ENCODE peak calls at places on chromosomes 2 and 18, in nine cellular contexts. One of them, this sample, is unnamed.
A peak's percentile ranks its signal among the peaks of the same experiment; 100 is the strongest.

GRCh38 chr2:196260546-196260945 is 89.2 kb upstream of the STK17B start:
- DNase-seq in AG04449: no peak
- DNase-seq in mesothelial cell of epicardium: no peak
- DNase-seq in HFFc6: no peak
- DNase-seq in effector memory CD4-positive, alpha-beta T cell: no peak
- DNase-seq in activated naive CD8-positive, alpha-beta T cell treated with anti-CD3 and anti-CD28 coated beads for 36 hours: no peak
- DNase-seq in substantia nigra: no peak
- DNase-seq in CD4-positive, alpha-beta memory T cell: no peak
- DNase-seq in stimulated activated CD8-positive, alpha-beta memory T cell treated with anti-CD3 and anti-CD28 coated beads, Interleukin-15, amount 100 ng/mL, for 1 hour: no peak
- DNase-seq in this sample: no peak

GRCh38 chr2:172253190-172254052 is 150.7 kb upstream of the DLX2 start:
- DNase-seq in AG04449: peak; percentile 100
- DNase-seq in mesothelial cell of epicardium: no peak
- DNase-seq in HFFc6: peak; percentile 100
- DNase-seq in effector memory CD4-positive, alpha-beta T cell: no peak
- DNase-seq in activated naive CD8-positive, alpha-beta T cell treated with anti-CD3 and anti-CD28 coated beads for 36 hours: peak; percentile 53
- DNase-seq in substantia nigra: no peak
- DNase-seq in CD4-positive, alpha-beta memory T cell: no peak
- DNase-seq in stimulated activated CD8-positive, alpha-beta memory T cell treated with anti-CD3 and anti-CD28 coated beads, Interleukin-15, amount 100 ng/mL, for 1 hour: no peak
- DNase-seq in this sample: peak; percentile 95

GRCh38 chr2:201872576-201872975 is 66.2 kb downstream of the CDK15 start:
- DNase-seq in AG04449: no peak
- DNase-seq in mesothelial cell of epicardium: no peak
- DNase-seq in HFFc6: no peak
- DNase-seq in effector memory CD4-positive, alpha-beta T cell: no peak
- DNase-seq in activated naive CD8-positive, alpha-beta T cell treated with anti-CD3 and anti-CD28 coated beads for 36 hours: no peak
- DNase-seq in substantia nigra: no peak
- DNase-seq in CD4-positive, alpha-beta memory T cell: no peak
- DNase-seq in stimulated activated CD8-positive, alpha-beta memory T cell treated with anti-CD3 and anti-CD28 coated beads, Interleukin-15, amount 100 ng/mL, for 1 hour: no peak
- DNase-seq in this sample: no peak

GRCh38 chr2:129396980-129397599 is 582.4 kb upstream of the RAB6C start:
- DNase-seq in AG04449: no peak
- DNase-seq in mesothelial cell of epicardium: no peak
- DNase-seq in HFFc6: no peak
- DNase-seq in effector memory CD4-positive, alpha-beta T cell: no peak
- DNase-seq in activated naive CD8-positive, alpha-beta T cell treated with anti-CD3 and anti-CD28 coated beads for 36 hours: no peak
- DNase-seq in substantia nigra: no peak
- DNase-seq in CD4-positive, alpha-beta memory T cell: no peak
- DNase-seq in stimulated activated CD8-positive, alpha-beta memory T cell treated with anti-CD3 and anti-CD28 coated beads, Interleukin-15, amount 100 ng/mL, for 1 hour: no peak
- DNase-seq in this sample: no peak

GRCh38 chr18:9333441-9334350 is 877 bp upstream of the TWSG1 start:
- DNase-seq in AG04449: no peak
- DNase-seq in mesothelial cell of epicardium: no peak
- DNase-seq in HFFc6: no peak
- DNase-seq in effector memory CD4-positive, alpha-beta T cell: no peak
- DNase-seq in activated naive CD8-positive, alpha-beta T cell treated with anti-CD3 and anti-CD28 coated beads for 36 hours: peak; percentile 43
- DNase-seq in substantia nigra: no peak
- DNase-seq in CD4-positive, alpha-beta memory T cell: peak; percentile 71
- DNase-seq in stimulated activated CD8-positive, alpha-beta memory T cell treated with anti-CD3 and anti-CD28 coated beads, Interleukin-15, amount 100 ng/mL, for 1 hour: no peak
- DNase-seq in this sample: no peak

GRCh38 chr2:125427721-125428315 is 1228.1 kb upstream of the GYPC start:
- DNase-seq in AG04449: no peak
- DNase-seq in mesothelial cell of epicardium: no peak
- DNase-seq in HFFc6: no peak
- DNase-seq in effector memory CD4-positive, alpha-beta T cell: no peak
- DNase-seq in activated naive CD8-positive, alpha-beta T cell treated with anti-CD3 and anti-CD28 coated beads for 36 hours: no peak
- DNase-seq in substantia nigra: no peak
- DNase-seq in CD4-positive, alpha-beta memory T cell: no peak
- DNase-seq in stimulated activated CD8-positive, alpha-beta memory T cell treated with anti-CD3 and anti-CD28 coated beads, Interleukin-15, amount 100 ng/mL, for 1 hour: no peak
- DNase-seq in this sample: no peak

GRCh38 chr18:54675076-54675475 is 84.0 kb downstream of the DYNAP start:
- DNase-seq in AG04449: no peak
- DNase-seq in mesothelial cell of epicardium: no peak
- DNase-seq in HFFc6: no peak
- DNase-seq in effector memory CD4-positive, alpha-beta T cell: no peak
- DNase-seq in activated naive CD8-positive, alpha-beta T cell treated with anti-CD3 and anti-CD28 coated beads for 36 hours: no peak
- DNase-seq in substantia nigra: no peak
- DNase-seq in CD4-positive, alpha-beta memory T cell: no peak
- DNase-seq in stimulated activated CD8-positive, alpha-beta memory T cell treated with anti-CD3 and anti-CD28 coated beads, Interleukin-15, amount 100 ng/mL, for 1 hour: no peak
- DNase-seq in this sample: no peak

GRCh38 chr2:173524257-173524951 is 169.7 kb downstream of the CDCA7 start:
- DNase-seq in AG04449: no peak
- DNase-seq in mesothelial cell of epicardium: no peak
- DNase-seq in HFFc6: no peak
- DNase-seq in effector memory CD4-positive, alpha-beta T cell: no peak
- DNase-seq in activated naive CD8-positive, alpha-beta T cell treated with anti-CD3 and anti-CD28 coated beads for 36 hours: no peak
- DNase-seq in substantia nigra: no peak
- DNase-seq in CD4-positive, alpha-beta memory T cell: no peak
- DNase-seq in stimulated activated CD8-positive, alpha-beta memory T cell treated with anti-CD3 and anti-CD28 coated beads, Interleukin-15, amount 100 ng/mL, for 1 hour: no peak
- DNase-seq in this sample: no peak

GRCh38 chr2:206456078-206456769 is 12.9 kb downstream of the ADAM23 start:
- DNase-seq in AG04449: no peak
- DNase-seq in mesothelial cell of epicardium: no peak
- DNase-seq in HFFc6: no peak
- DNase-seq in effector memory CD4-positive, alpha-beta T cell: no peak
- DNase-seq in activated naive CD8-positive, alpha-beta T cell treated with anti-CD3 and anti-CD28 coated beads for 36 hours: no peak
- DNase-seq in substantia nigra: no peak
- DNase-seq in CD4-positive, alpha-beta memory T cell: no peak
- DNase-seq in stimulated activated CD8-positive, alpha-beta memory T cell treated with anti-CD3 and anti-CD28 coated beads, Interleukin-15, amount 100 ng/mL, for 1 hour: no peak
- DNase-seq in this sample: no peak

GRCh38 chr18:80159713-80160636 is 50.9 kb downstream of the ADNP2 start:
- DNase-seq in AG04449: no peak
- DNase-seq in mesothelial cell of epicardium: no peak
- DNase-seq in HFFc6: no peak
- DNase-seq in effector memory CD4-positive, alpha-beta T cell: no peak
- DNase-seq in activated naive CD8-positive, alpha-beta T cell treated with anti-CD3 and anti-CD28 coated beads for 36 hours: peak; percentile 62
- DNase-seq in substantia nigra: no peak
- DNase-seq in CD4-positive, alpha-beta memory T cell: no peak
- DNase-seq in stimulated activated CD8-positive, alpha-beta memory T cell treated with anti-CD3 and anti-CD28 coated beads, Interleukin-15, amount 100 ng/mL, for 1 hour: no peak
- DNase-seq in this sample: no peak

GRCh38 chr2:3914243-3914642 is 210.9 kb downstream of the DCDC2C start:
- DNase-seq in AG04449: no peak
- DNase-seq in mesothelial cell of epicardium: no peak
- DNase-seq in HFFc6: no peak
- DNase-seq in effector memory CD4-positive, alpha-beta T cell: no peak
- DNase-seq in activated naive CD8-positive, alpha-beta T cell treated with anti-CD3 and anti-CD28 coated beads for 36 hours: no peak
- DNase-seq in substantia nigra: no peak
- DNase-seq in CD4-positive, alpha-beta memory T cell: no peak
- DNase-seq in stimulated activated CD8-positive, alpha-beta memory T cell treated with anti-CD3 and anti-CD28 coated beads, Interleukin-15, amount 100 ng/mL, for 1 hour: no peak
- DNase-seq in this sample: no peak

GRCh38 chr2:161416294-161416632 is at the start of gene TBR1:
- DNase-seq in AG04449: no peak
- DNase-seq in mesothelial cell of epicardium: no peak
- DNase-seq in HFFc6: no peak
- DNase-seq in effector memory CD4-positive, alpha-beta T cell: no peak
- DNase-seq in activated naive CD8-positive, alpha-beta T cell treated with anti-CD3 and anti-CD28 coated beads for 36 hours: no peak
- DNase-seq in substantia nigra: no peak
- DNase-seq in CD4-positive, alpha-beta memory T cell: no peak
- DNase-seq in stimulated activated CD8-positive, alpha-beta memory T cell treated with anti-CD3 and anti-CD28 coated beads, Interleukin-15, amount 100 ng/mL, for 1 hour: no peak
- DNase-seq in this sample: no peak

GRCh38 chr18:1147616-1148184 is 243.0 kb downstream of the ADCYAP1 start:
- DNase-seq in AG04449: no peak
- DNase-seq in mesothelial cell of epicardium: no peak
- DNase-seq in HFFc6: no peak
- DNase-seq in effector memory CD4-positive, alpha-beta T cell: no peak
- DNase-seq in activated naive CD8-positive, alpha-beta T cell treated with anti-CD3 and anti-CD28 coated beads for 36 hours: no peak
- DNase-seq in substantia nigra: no peak
- DNase-seq in CD4-positive, alpha-beta memory T cell: no peak
- DNase-seq in stimulated activated CD8-positive, alpha-beta memory T cell treated with anti-CD3 and anti-CD28 coated beads, Interleukin-15, amount 100 ng/mL, for 1 hour: no peak
- DNase-seq in this sample: no peak

GRCh38 chr18:48100712-48101165 is 170.3 kb upstream of the SMAD2 start:
- DNase-seq in AG04449: no peak
- DNase-seq in mesothelial cell of epicardium: peak; percentile 68
- DNase-seq in HFFc6: no peak
- DNase-seq in effector memory CD4-positive, alpha-beta T cell: no peak
- DNase-seq in activated naive CD8-positive, alpha-beta T cell treated with anti-CD3 and anti-CD28 coated beads for 36 hours: no peak
- DNase-seq in substantia nigra: no peak
- DNase-seq in CD4-positive, alpha-beta memory T cell: no peak
- DNase-seq in stimulated activated CD8-positive, alpha-beta memory T cell treated with anti-CD3 and anti-CD28 coated beads, Interleukin-15, amount 100 ng/mL, for 1 hour: no peak
- DNase-seq in this sample: no peak

GRCh38 chr2:67309281-67309680 is 87.9 kb upstream of the ETAA1 start:
- DNase-seq in AG04449: no peak
- DNase-seq in mesothelial cell of epicardium: no peak
- DNase-seq in HFFc6: peak; percentile 32
- DNase-seq in effector memory CD4-positive, alpha-beta T cell: no peak
- DNase-seq in activated naive CD8-positive, alpha-beta T cell treated with anti-CD3 and anti-CD28 coated beads for 36 hours: no peak
- DNase-seq in substantia nigra: no peak
- DNase-seq in CD4-positive, alpha-beta memory T cell: no peak
- DNase-seq in stimulated activated CD8-positive, alpha-beta memory T cell treated with anti-CD3 and anti-CD28 coated beads, Interleukin-15, amount 100 ng/mL, for 1 hour: no peak
- DNase-seq in this sample: no peak

GRCh38 chr2:171432969-171433762 is 624 bp downstream of the METTL8 start:
- DNase-seq in AG04449: no peak
- DNase-seq in mesothelial cell of epicardium: no peak
- DNase-seq in HFFc6: no peak
- DNase-seq in effector memory CD4-positive, alpha-beta T cell: no peak
- DNase-seq in activated naive CD8-positive, alpha-beta T cell treated with anti-CD3 and anti-CD28 coated beads for 36 hours: peak; percentile 56
- DNase-seq in substantia nigra: no peak
- DNase-seq in CD4-positive, alpha-beta memory T cell: peak; percentile 56
- DNase-seq in stimulated activated CD8-positive, alpha-beta memory T cell treated with anti-CD3 and anti-CD28 coated beads, Interleukin-15, amount 100 ng/mL, for 1 hour: no peak
- DNase-seq in this sample: no peak

GRCh38 chr2:2871480-2872308 is 505.9 kb downstream of the EIPR1 start:
- DNase-seq in AG04449: no peak
- DNase-seq in mesothelial cell of epicardium: no peak
- DNase-seq in HFFc6: no peak
- DNase-seq in effector memory CD4-positive, alpha-beta T cell: no peak
- DNase-seq in activated naive CD8-positive, alpha-beta T cell treated with anti-CD3 and anti-CD28 coated beads for 36 hours: no peak
- DNase-seq in substantia nigra: no peak
- DNase-seq in CD4-positive, alpha-beta memory T cell: no peak
- DNase-seq in stimulated activated CD8-positive, alpha-beta memory T cell treated with anti-CD3 and anti-CD28 coated beads, Interleukin-15, amount 100 ng/mL, for 1 hour: no peak
- DNase-seq in this sample: no peak

GRCh38 chr2:181839811-181840210 is 51.7 kb upstream of the ITPRID2 start:
- DNase-seq in AG04449: no peak
- DNase-seq in mesothelial cell of epicardium: no peak
- DNase-seq in HFFc6: no peak
- DNase-seq in effector memory CD4-positive, alpha-beta T cell: no peak
- DNase-seq in activated naive CD8-positive, alpha-beta T cell treated with anti-CD3 and anti-CD28 coated beads for 36 hours: no peak
- DNase-seq in substantia nigra: no peak
- DNase-seq in CD4-positive, alpha-beta memory T cell: no peak
- DNase-seq in stimulated activated CD8-positive, alpha-beta memory T cell treated with anti-CD3 and anti-CD28 coated beads, Interleukin-15, amount 100 ng/mL, for 1 hour: no peak
- DNase-seq in this sample: no peak

GRCh38 chr18:79812052-79812451 is 14.3 kb downstream of the KCNG2 start:
- DNase-seq in AG04449: no peak
- DNase-seq in mesothelial cell of epicardium: no peak
- DNase-seq in HFFc6: no peak
- DNase-seq in effector memory CD4-positive, alpha-beta T cell: no peak
- DNase-seq in activated naive CD8-positive, alpha-beta T cell treated with anti-CD3 and anti-CD28 coated beads for 36 hours: no peak
- DNase-seq in substantia nigra: no peak
- DNase-seq in CD4-positive, alpha-beta memory T cell: no peak
- DNase-seq in stimulated activated CD8-positive, alpha-beta memory T cell treated with anti-CD3 and anti-CD28 coated beads, Interleukin-15, amount 100 ng/mL, for 1 hour: no peak
- DNase-seq in this sample: no peak

GRCh38 chr2:12716250-12717190 is at the start of gene TRIB2:
- DNase-seq in AG04449: no peak
- DNase-seq in mesothelial cell of epicardium: peak; percentile 76
- DNase-seq in HFFc6: peak; percentile 81
- DNase-seq in effector memory CD4-positive, alpha-beta T cell: peak; percentile 87
- DNase-seq in activated naive CD8-positive, alpha-beta T cell treated with anti-CD3 and anti-CD28 coated beads for 36 hours: peak; percentile 90
- DNase-seq in substantia nigra: peak; percentile 75
- DNase-seq in CD4-positive, alpha-beta memory T cell: peak; percentile 92
- DNase-seq in stimulated activated CD8-positive, alpha-beta memory T cell treated with anti-CD3 and anti-CD28 coated beads, Interleukin-15, amount 100 ng/mL, for 1 hour: peak; percentile 86
- DNase-seq in this sample: no peak

GRCh38 chr2:70696142-70696541 is 71.9 kb downstream of the ADD2 start:
- DNase-seq in AG04449: no peak
- DNase-seq in mesothelial cell of epicardium: peak; percentile 17
- DNase-seq in HFFc6: no peak
- DNase-seq in effector memory CD4-positive, alpha-beta T cell: no peak
- DNase-seq in activated naive CD8-positive, alpha-beta T cell treated with anti-CD3 and anti-CD28 coated beads for 36 hours: no peak
- DNase-seq in substantia nigra: no peak
- DNase-seq in CD4-positive, alpha-beta memory T cell: no peak
- DNase-seq in stimulated activated CD8-positive, alpha-beta memory T cell treated with anti-CD3 and anti-CD28 coated beads, Interleukin-15, amount 100 ng/mL, for 1 hour: no peak
- DNase-seq in this sample: no peak

GRCh38 chr2:131031431-131031841 is 61.8 kb downstream of the FAM168B start:
- DNase-seq in AG04449: no peak
- DNase-seq in mesothelial cell of epicardium: no peak
- DNase-seq in HFFc6: no peak
- DNase-seq in effector memory CD4-positive, alpha-beta T cell: no peak
- DNase-seq in activated naive CD8-positive, alpha-beta T cell treated with anti-CD3 and anti-CD28 coated beads for 36 hours: no peak
- DNase-seq in substantia nigra: no peak
- DNase-seq in CD4-positive, alpha-beta memory T cell: no peak
- DNase-seq in stimulated activated CD8-positive, alpha-beta memory T cell treated with anti-CD3 and anti-CD28 coated beads, Interleukin-15, amount 100 ng/mL, for 1 hour: no peak
- DNase-seq in this sample: no peak

This sample was measured in BJ.